ENCODE peak calls at places on chromosome 3, in five cellular contexts. M is body of pancreas, T is uterus, Q is Panc1, Y is sigmoid colon. P is an unnamed sample. For H3K4me1, the result is how much of the 10 kb centered on the place peaks cover.

GRCh38 chr3:127729556-127730056 is 56.9 kb downstream of the ABTB1 start:
- DNase-seq in T (no peak), Y (no peak), Q (no peak), M (no peak), P (no peak)

GRCh38 chr3:98038876-98039275 is 3.8 kb upstream of the GABRR3 start:
- DNase-seq in M (no peak), Q (no peak), Y (no peak), T (no peak), P (no peak)

GRCh38 chr3:134659391-134660045 is 8.7 kb upstream of the KY start:
- DNase-seq in M (no peak), Q (no peak), T (no peak), Y (no peak), P (no peak)

GRCh38 chr3:135915206-135915605 is 50.3 kb upstream of the PPP2R3A start:
- DNase-seq in Q (no peak), Y (no peak), M (no peak), T (no peak), P (no peak)

GRCh38 chr3:154307363-154307762 is 16.9 kb downstream of the DHX36 start:
- DNase-seq in T (no peak), Q (no peak), Y (no peak), M (no peak), P (no peak)

GRCh38 chr3:120659285-120659684 is 22.8 kb downstream of the HGD start:
- DNase-seq in M (no peak), T (no peak), Y (no peak), Q (no peak), P (no peak)

GRCh38 chr3:39105687-39106063 is 1.8 kb downstream of the GORASP1 start:
- DNase-seq in Q (no peak), T (no peak), M (no peak), Y (no peak), P (no peak)

GRCh38 chr3:85801955-85802354 is 843.2 kb downstream of the CADM2 start:
- DNase-seq in T (no peak), M (peak), Q (no peak), Y (no peak), P (no peak)

GRCh38 chr3:102095383-102095782 is 246.1 kb downstream of the NFKBIZ start:
- DNase-seq in Q (no peak), M (no peak), Y (no peak), T (no peak), P (no peak)

GRCh38 chr3:11288786-11289637 is 16.8 kb downstream of the ATG7 start:
- DNase-seq in Q (peak), M (no peak), T (no peak), Y (no peak), P (no peak)

GRCh38 chr3:50242371-50242770 is 6.4 kb downstream of the GNAI2 start:
- DNase-seq in Q (no peak), T (no peak), M (no peak), Y (no peak), P (no peak)
- H3K4me1 ChIP-seq in Q (half or more), T (half or more), M (half or more), Y (half or more), P (under half)

GRCh38 chr3:123871946-123872345 is 12.2 kb downstream of the MYLK start:
- DNase-seq in Q (no peak), M (no peak), T (no peak), Y (no peak), P (no peak)
- H3K4me1 ChIP-seq in Q (under half), M (under half), T (under half), Y (under half), P (under half)

GRCh38 chr3:129593230-129593594 is 13.3 kb downstream of the PLXND1 start:
- DNase-seq in M (no peak), Q (no peak), T (no peak), Y (no peak), P (no peak)

GRCh38 chr3:129591932-129592331 is 14.5 kb downstream of the PLXND1 start:
- DNase-seq in Y (no peak), M (no peak), T (no peak), Q (no peak), P (no peak)

GRCh38 chr3:129594907-129595390 is 11.5 kb downstream of the PLXND1 start:
- DNase-seq in Q (no peak), T (no peak), M (no peak), Y (no peak), P (no peak)

GRCh38 chr3:129593595-129594339 is 12.7 kb downstream of the PLXND1 start:
- DNase-seq in T (no peak), Y (no peak), M (peak), Q (no peak), P (no peak)

GRCh38 chr3:129592362-129593150 is 13.9 kb downstream of the PLXND1 start:
- DNase-seq in Y (peak), M (peak), Q (no peak), T (peak), P (peak)
- H3K4me1 ChIP-seq in Y (half or more), M (under half), Q (half or more), T (under half), P (under half)

GRCh38 chr3:99948467-99949089 is 130.9 kb downstream of the CMSS1 start:
- DNase-seq in T (no peak), M (no peak), Y (no peak), Q (no peak), P (no peak)
- H3K4me1 ChIP-seq in T (under half), M (under half), Y (under half), Q (under half), P (under half)

DNA sequence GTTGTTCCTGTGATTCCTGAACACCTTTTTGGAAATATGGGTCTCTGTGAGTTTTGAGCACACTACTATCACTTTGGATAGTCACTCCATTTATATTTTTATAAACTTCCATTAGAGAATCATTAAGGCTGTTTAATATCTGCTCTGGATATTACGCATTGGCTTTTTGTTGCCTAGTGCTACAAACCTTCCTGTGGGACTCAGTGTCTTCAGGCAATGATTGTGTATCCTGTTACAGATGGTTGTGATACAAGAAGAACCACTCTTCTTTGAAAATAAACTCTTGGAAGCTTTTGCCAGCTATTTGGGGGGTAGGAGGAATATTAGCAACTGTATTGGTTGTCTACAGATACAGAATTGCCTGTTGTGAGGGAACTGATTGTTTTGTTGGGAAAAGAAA is 15.6 kb downstream of the GCSAM start:
- DNase-seq in Y (no peak), M (no peak), Q (no peak), T (no peak), P (no peak)
- H3K4me1 ChIP-seq in Y (under half), M (under half), Q (under half), T (under half), P (under half)

P was measured in right lobe of liver.